ENCODE peak calls at places on chromosomes 7 and 10, in nine cellular contexts. Y is HCT116, H is GM12878, L is suprapubic skin, Q is IMR-90, D is tibial nerve, C is adrenal gland, K is ovary, J is heart left ventricle. O is an unnamed sample.

GRCh38 chr7:127189885-127190284 is 62.9 kb downstream of the GRM8 start:
- DNase-seq in Y (no peak), H (no peak), L (no peak), Q (no peak), D (no peak), C (no peak), K (no peak), J (peak; percentile 49), O (no peak)

GRCh38 chr10:73967022-73967429 is 30.9 kb upstream of the VCL start:
- DNase-seq in Y (no peak), H (no peak), L (no peak), Q (no peak), D (no peak), C (no peak), K (no peak), J (no peak), O (no peak)

GRCh38 chr7:47512481-47513176 is 69.3 kb downstream of the TNS3 start:
- DNase-seq in Y (no peak), H (no peak), L (no peak), Q (no peak), D (no peak), C (no peak), K (no peak), J (no peak), O (no peak)

GRCh38 chr7:158475679-158476052 is 112.0 kb downstream of the PTPRN2 start:
- DNase-seq in Y (no peak), H (no peak), L (no peak), Q (no peak), D (no peak), C (no peak), K (no peak), J (no peak), O (no peak)

GRCh38 chr7:69825031-69825681 is 226.9 kb downstream of the AUTS2 start:
- DNase-seq in Y (no peak), H (no peak), L (no peak), Q (no peak), D (no peak), C (no peak), K (no peak), J (no peak), O (no peak)

GRCh38 chr10:21526952-21527633 is 1.6 kb upstream of the SKIDA1 start:
- DNase-seq in Y (no peak), H (no peak), L (peak; percentile 85), Q (peak; percentile 58), D (peak; percentile 44), C (peak; percentile 60), K (peak; percentile 80), J (peak; percentile 77), O (peak; percentile 61)

GRCh38 chr7:118110178-118110577 is 73.8 kb upstream of the LSM8 start:
- DNase-seq in Y (no peak), H (no peak), L (no peak), Q (no peak), D (no peak), C (no peak), K (no peak), J (no peak), O (no peak)

GRCh38 chr10:22805304-22805703 is 90.9 kb upstream of the PIP4K2A start:
- DNase-seq in Y (no peak), H (no peak), L (peak; percentile 77), Q (peak; percentile 58), D (peak; percentile 38), C (no peak), K (peak; percentile 15), J (no peak), O (no peak)

GRCh38 chr10:97731346-97732051 is 5.4 kb upstream of the ZFYVE27 start:
- DNase-seq in Y (no peak), H (no peak), L (peak; percentile 71), Q (peak; percentile 76), D (peak; percentile 84), C (peak; percentile 72), K (peak; percentile 64), J (peak; percentile 72), O (peak; percentile 67)

GRCh38 chr7:143878884-143879283 is 23.1 kb downstream of the TCAF1 start:
- DNase-seq in Y (no peak), H (no peak), L (no peak), Q (no peak), D (no peak), C (no peak), K (no peak), J (no peak), O (no peak)

GRCh38 chr10:102491136-102491535 is 11.4 kb downstream of the ACTR1A start:
- DNase-seq in Y (no peak), H (no peak), L (no peak), Q (no peak), D (no peak), C (no peak), K (no peak), J (peak; percentile 17), O (no peak)

GRCh38 chr10:102492983-102493382 is 9.5 kb downstream of the ACTR1A start:
- DNase-seq in Y (no peak), H (no peak), L (no peak), Q (no peak), D (no peak), C (no peak), K (peak; percentile 40), J (peak; percentile 66), O (no peak)

GRCh38 chr10:102497545-102497944 is 5.0 kb downstream of the ACTR1A start:
- DNase-seq in Y (no peak), H (no peak), L (no peak), Q (no peak), D (no peak), C (no peak), K (no peak), J (no peak), O (no peak)

GRCh38 chr10:102492344-102492939 is 10.1 kb downstream of the ACTR1A start:
- DNase-seq in Y (no peak), H (no peak), L (no peak), Q (no peak), D (no peak), C (no peak), K (no peak), J (peak; percentile 23), O (no peak)

DNA sequence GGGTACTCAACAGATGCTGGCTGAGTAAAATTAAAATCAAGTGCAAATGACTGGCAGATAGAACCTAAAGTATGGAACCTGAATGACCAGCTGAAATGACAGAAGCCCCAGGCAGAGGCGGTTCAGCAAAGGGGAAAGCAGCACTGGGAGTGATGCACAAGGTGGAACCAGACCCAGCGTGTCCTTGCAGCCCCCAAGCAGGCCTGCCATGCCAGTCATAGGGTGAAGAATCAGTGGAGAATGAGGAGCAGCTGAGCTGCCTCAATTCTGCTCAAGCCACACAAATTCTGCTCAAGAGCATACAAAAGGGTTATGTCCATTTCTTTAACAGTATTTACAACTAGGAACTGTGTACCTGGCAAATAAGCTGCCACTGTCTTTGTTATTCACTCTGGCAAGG is 8.7 kb downstream of the ACTR1A start:
- DNase-seq in Y (no peak), H (no peak), L (no peak), Q (no peak), D (no peak), C (no peak), K (no peak), J (peak; percentile 23), O (no peak)
- H3K4me1 ChIP-seq in Y (no peaks in the 10 kb centered on the region), H (no peaks in the 10 kb centered on the region), L (peaks cover 44% of the 10 kb centered on the region), Q (no peaks in the 10 kb centered on the region), D (no peaks in the 10 kb centered on the region), C (peaks cover 17% of the 10 kb centered on the region), K (peaks cover 11% of the 10 kb centered on the region), J (peaks cover 42% of the 10 kb centered on the region), O (peaks cover 13% of the 10 kb centered on the region)

GRCh38 chr7:73569042-73569608 is 9.3 kb downstream of the TBL2 start:
- DNase-seq in Y (no peak), H (no peak), L (no peak), Q (no peak), D (no peak), C (no peak), K (no peak), J (no peak), O (no peak)
- TF ChIP-seq POLR2A in Y (no peak), H (no peak), L (no peak), Q (no peak), D (no peak), C (no peak), K (no peak), J (no peak), O (no peak)

GRCh38 chr10:26467639-26468038 is 29.5 kb downstream of the APBB1IP start:
- DNase-seq in Y (no peak), H (no peak), L (no peak), Q (no peak), D (no peak), C (no peak), K (no peak), J (no peak), O (no peak)

GRCh38 chr10:26472440-26472778 is 34.3 kb downstream of the APBB1IP start:
- DNase-seq in Y (no peak), H (no peak), L (no peak), Q (no peak), D (no peak), C (no peak), K (no peak), J (no peak), O (no peak)

GRCh38 chr10:26468291-26468690 is 30.1 kb downstream of the APBB1IP start:
- DNase-seq in Y (no peak), H (no peak), L (no peak), Q (no peak), D (no peak), C (no peak), K (no peak), J (no peak), O (no peak)

GRCh38 chr10:26464632-26465280 is 26.6 kb downstream of the APBB1IP start:
- DNase-seq in Y (no peak), H (no peak), L (no peak), Q (no peak), D (no peak), C (no peak), K (no peak), J (no peak), O (no peak)

DNA sequence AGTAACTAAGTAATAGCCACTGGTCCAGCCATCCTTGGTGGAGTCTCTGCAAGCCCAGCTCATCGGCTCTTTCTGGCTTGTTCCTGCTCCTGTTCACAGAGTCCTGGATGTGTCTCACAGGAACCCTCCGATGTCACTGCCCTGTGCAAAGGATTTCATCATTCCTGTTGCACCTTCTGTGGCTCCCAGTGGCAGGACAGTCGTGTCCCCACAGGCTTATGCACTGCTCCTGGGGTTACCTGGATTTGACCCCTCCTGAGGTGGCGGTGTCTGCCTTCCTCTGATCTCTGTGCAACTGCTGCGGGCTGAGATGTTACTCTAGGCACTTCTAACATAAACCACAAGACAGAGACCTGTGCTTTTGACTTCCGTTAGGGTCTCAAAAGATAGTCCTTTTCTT is 30.6 kb downstream of the APBB1IP start:
- DNase-seq in Y (no peak), H (no peak), L (no peak), Q (no peak), D (no peak), C (no peak), K (no peak), J (no peak), O (no peak)
- H3K4me1 ChIP-seq in Y (no peaks in the 10 kb centered on the region), H (peaks cover 75% of the 10 kb centered on the region), L (no peaks in the 10 kb centered on the region), Q (no peaks in the 10 kb centered on the region), D (peaks cover 2% of the 10 kb centered on the region), C (no peaks in the 10 kb centered on the region), K (no peaks in the 10 kb centered on the region), J (peaks cover 41% of the 10 kb centered on the region), O (no peaks in the 10 kb centered on the region)

DNA sequence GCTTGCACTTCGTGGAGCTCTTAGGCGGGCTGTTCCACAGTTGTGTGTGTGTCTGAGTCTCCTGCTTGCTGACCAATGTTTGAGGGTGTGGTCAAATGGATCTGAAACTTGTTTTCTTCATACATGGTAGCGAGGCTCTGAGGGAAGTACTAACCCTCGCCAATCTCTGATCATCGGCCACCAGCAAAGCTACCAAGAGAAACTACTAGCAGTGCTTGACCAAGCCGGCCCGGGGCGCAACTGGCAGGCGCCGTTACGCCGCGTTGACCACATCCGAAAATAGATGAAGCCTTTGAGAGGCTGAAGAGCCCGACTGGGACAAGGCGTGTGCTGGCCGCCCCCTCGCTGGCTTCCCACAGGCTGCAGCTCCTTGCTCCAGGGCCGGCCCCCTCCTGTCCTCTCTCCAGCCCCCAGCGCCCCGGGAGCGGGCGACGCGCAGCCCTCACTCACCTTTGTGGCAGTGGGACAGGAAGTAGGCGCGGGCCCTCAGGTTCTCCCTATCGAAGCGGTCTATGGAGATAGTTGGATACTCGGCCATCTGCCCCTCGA is 370 bp downstream of the DCLRE1C start:
- DNase-seq in Y (peak; percentile 22), H (peak; percentile 40), L (no peak), Q (peak; percentile 67), D (peak; percentile 28), C (no peak), K (no peak), J (peak; percentile 62), O (no peak)
- TF ChIP-seq POLR2A in Y (no peak), H (no peak), L (no peak), Q (no peak), D (no peak), C (no peak), K (no peak), J (no peak), O (no peak)

O was measured in uterus.